ENCODE peak calls at places on chromosome 3, in seven cellular contexts. One of them, this sample, is unnamed.

GRCh38 chr3:197366301-197367044 is 68.1 kb upstream of the DLG1 start:
- DNase-seq in HepG2: no peak
- DNase-seq in K562: no peak
- DNase-seq in HCT116: no peak
- DNase-seq in SK-N-SH: peak
- DNase-seq in GM12878: no peak
- DNase-seq in H1: no peak
- DNase-seq in this sample: peak

GRCh38 chr3:175211481-175211880 is 352.3 kb downstream of the NAALADL2 start:
- DNase-seq in HepG2: no peak
- DNase-seq in K562: no peak
- DNase-seq in HCT116: no peak
- DNase-seq in SK-N-SH: no peak
- DNase-seq in GM12878: no peak
- DNase-seq in H1: no peak
- DNase-seq in this sample: no peak

GRCh38 chr3:86984271-86984670 is 6.7 kb downstream of the VGLL3 start:
- DNase-seq in HepG2: no peak
- DNase-seq in K562: no peak
- DNase-seq in HCT116: no peak
- DNase-seq in SK-N-SH: no peak
- DNase-seq in GM12878: no peak
- DNase-seq in H1: no peak
- DNase-seq in this sample: no peak

GRCh38 chr3:66000506-66000905 is 38.2 kb downstream of the MAGI1 start:
- DNase-seq in HepG2: peak
- DNase-seq in K562: no peak
- DNase-seq in HCT116: no peak
- DNase-seq in SK-N-SH: no peak
- DNase-seq in GM12878: no peak
- DNase-seq in H1: no peak
- DNase-seq in this sample: no peak

GRCh38 chr3:48194446-48195071 is 6.3 kb upstream of the CDC25A start:
- DNase-seq in HepG2: peak
- DNase-seq in K562: peak
- DNase-seq in HCT116: peak
- DNase-seq in SK-N-SH: peak
- DNase-seq in GM12878: peak
- DNase-seq in H1: peak
- DNase-seq in this sample: peak

GRCh38 chr3:67381667-67382272 is 272.6 kb downstream of the SUCLG2 start:
- DNase-seq in HepG2: peak
- DNase-seq in K562: no peak
- DNase-seq in HCT116: no peak
- DNase-seq in SK-N-SH: peak
- DNase-seq in GM12878: no peak
- DNase-seq in H1: no peak
- DNase-seq in this sample: no peak

GRCh38 chr3:150681037-150681436 is 22.7 kb downstream of the ERICH6 start:
- DNase-seq in HepG2: no peak
- DNase-seq in K562: no peak
- DNase-seq in HCT116: no peak
- DNase-seq in SK-N-SH: no peak
- DNase-seq in GM12878: peak
- DNase-seq in H1: no peak
- DNase-seq in this sample: no peak

GRCh38 chr3:169454823-169455222 is 208.7 kb downstream of the MECOM start:
- DNase-seq in HepG2: no peak
- DNase-seq in K562: no peak
- DNase-seq in HCT116: no peak
- DNase-seq in SK-N-SH: no peak
- DNase-seq in GM12878: no peak
- DNase-seq in H1: no peak
- DNase-seq in this sample: no peak

GRCh38 chr3:4601926-4602325 is 108.8 kb downstream of the ITPR1 start:
- DNase-seq in HepG2: no peak
- DNase-seq in K562: no peak
- DNase-seq in HCT116: no peak
- DNase-seq in SK-N-SH: no peak
- DNase-seq in GM12878: no peak
- DNase-seq in H1: no peak
- DNase-seq in this sample: no peak

DNA sequence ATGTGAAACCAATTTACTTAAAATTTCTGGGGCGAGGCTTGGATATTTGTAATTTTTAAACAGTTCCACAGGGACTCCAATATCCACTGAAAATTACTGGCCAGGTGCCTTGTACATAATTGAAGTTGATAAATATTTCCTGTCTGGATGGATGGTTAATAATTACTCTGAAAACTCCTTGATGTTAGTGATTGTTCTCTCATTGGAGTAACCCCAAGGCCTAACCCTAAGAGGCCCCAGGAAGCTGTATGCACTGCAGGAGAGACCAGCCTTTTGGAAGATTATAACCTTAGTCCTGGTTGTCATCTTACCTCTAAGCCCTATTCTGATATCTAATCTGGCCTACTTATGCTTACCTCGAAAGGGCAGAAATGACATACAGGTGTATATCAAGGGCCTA is 25.6 kb upstream of the EPHB1 start:
- DNase-seq in HepG2: no peak
- DNase-seq in K562: no peak
- DNase-seq in HCT116: no peak
- DNase-seq in SK-N-SH: no peak
- DNase-seq in GM12878: no peak
- DNase-seq in H1: no peak
- DNase-seq in this sample: no peak
- TF ChIP-seq JUND in HepG2: no peak
- TF ChIP-seq JUND in K562: no peak
- TF ChIP-seq JUND in HCT116: no peak
- TF ChIP-seq JUND in SK-N-SH: no peak
- TF ChIP-seq JUND in GM12878: no peak
- TF ChIP-seq JUND in H1: no peak
- TF ChIP-seq JUND in this sample: no peak

DNA sequence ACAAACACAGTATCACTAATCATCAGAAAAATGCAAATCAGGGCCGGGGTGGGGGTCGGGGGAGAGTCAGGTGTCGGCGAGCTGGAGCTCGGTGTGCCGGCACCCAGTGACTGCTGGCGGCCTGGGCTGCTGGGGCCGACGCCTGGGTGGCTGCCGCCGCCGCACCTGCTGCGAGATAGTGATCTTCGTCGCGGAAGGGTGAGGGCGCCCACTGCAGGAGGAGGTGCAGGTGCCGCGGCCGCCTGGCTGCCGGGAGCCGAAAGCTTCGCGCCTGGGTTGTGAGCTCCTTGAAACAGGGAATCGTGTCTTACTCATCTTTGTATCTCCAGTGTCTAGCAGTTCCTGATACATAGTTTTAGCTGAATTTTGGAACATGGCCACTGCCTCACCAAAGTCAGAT is 64.0 kb upstream of the CPOX start:
- DNase-seq in HepG2: no peak
- DNase-seq in K562: peak
- DNase-seq in HCT116: peak
- DNase-seq in SK-N-SH: peak
- DNase-seq in GM12878: no peak
- DNase-seq in H1: peak
- DNase-seq in this sample: no peak
- TF ChIP-seq JUND in HepG2: no peak
- TF ChIP-seq JUND in K562: no peak
- TF ChIP-seq JUND in HCT116: no peak
- TF ChIP-seq JUND in SK-N-SH: no peak
- TF ChIP-seq JUND in GM12878: no peak
- TF ChIP-seq JUND in H1: peak
- TF ChIP-seq JUND in this sample: no peak

GRCh38 chr3:52779411-52780297 is 2.3 kb downstream of the ITIH1 start:
- DNase-seq in HepG2: no peak
- DNase-seq in K562: no peak
- DNase-seq in HCT116: no peak
- DNase-seq in SK-N-SH: no peak
- DNase-seq in GM12878: peak
- DNase-seq in H1: no peak
- DNase-seq in this sample: no peak
- TF ChIP-seq JUND in HepG2: no peak
- TF ChIP-seq JUND in K562: no peak
- TF ChIP-seq JUND in HCT116: no peak
- TF ChIP-seq JUND in SK-N-SH: no peak
- TF ChIP-seq JUND in GM12878: no peak
- TF ChIP-seq JUND in H1: no peak
- TF ChIP-seq JUND in this sample: no peak

DNA sequence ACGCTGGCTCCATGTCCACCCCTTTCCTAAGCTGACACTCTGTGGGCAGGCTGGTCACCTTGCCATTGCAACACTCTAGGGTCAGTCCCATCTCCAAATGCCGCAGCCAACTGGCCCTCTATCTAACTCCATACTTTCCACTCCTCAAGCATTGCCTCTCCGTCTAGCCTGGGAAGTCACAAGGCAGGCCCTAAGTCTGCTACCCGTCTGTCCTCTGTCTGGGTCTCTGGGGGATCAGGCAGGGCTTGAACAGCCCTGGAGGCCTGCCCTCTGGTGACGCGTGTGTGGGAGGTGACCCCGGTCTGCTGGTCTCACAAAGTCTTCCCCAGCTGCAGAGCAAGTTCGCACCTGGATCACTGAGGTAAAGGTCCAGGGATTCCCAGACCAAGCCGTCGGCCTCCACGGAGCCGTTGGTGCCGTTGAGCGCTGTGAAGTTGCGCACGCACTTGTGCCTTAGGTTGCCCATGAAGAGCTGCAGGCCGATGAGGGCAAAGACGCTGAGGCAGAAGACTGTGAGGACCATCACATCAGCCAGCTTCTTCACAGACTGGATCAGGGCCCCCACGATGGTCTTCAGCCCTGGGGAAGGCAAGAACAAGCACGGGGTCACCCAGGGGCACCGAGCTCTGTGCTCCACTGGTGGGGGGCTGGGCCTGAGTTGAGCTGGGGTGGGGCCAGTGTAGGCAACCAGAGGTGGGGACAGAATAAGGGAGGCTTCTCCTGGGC is 39.9 kb downstream of the SCN5A start:
- DNase-seq in HepG2: no peak
- DNase-seq in K562: no peak
- DNase-seq in HCT116: no peak
- DNase-seq in SK-N-SH: no peak
- DNase-seq in GM12878: no peak
- DNase-seq in H1: no peak
- DNase-seq in this sample: no peak
- TF ChIP-seq JUND in HepG2: no peak
- TF ChIP-seq JUND in K562: no peak
- TF ChIP-seq JUND in HCT116: no peak
- TF ChIP-seq JUND in SK-N-SH: no peak
- TF ChIP-seq JUND in GM12878: no peak
- TF ChIP-seq JUND in H1: no peak
- TF ChIP-seq JUND in this sample: no peak

GRCh38 chr3:60056394-60056793 is 1006.6 kb upstream of the CFAP20DC start:
- DNase-seq in HepG2: no peak
- DNase-seq in K562: no peak
- DNase-seq in HCT116: no peak
- DNase-seq in SK-N-SH: peak
- DNase-seq in GM12878: no peak
- DNase-seq in H1: no peak
- DNase-seq in this sample: no peak

GRCh38 chr3:60053518-60054265 is 1003.9 kb upstream of the CFAP20DC start:
- DNase-seq in HepG2: no peak
- DNase-seq in K562: peak
- DNase-seq in HCT116: no peak
- DNase-seq in SK-N-SH: no peak
- DNase-seq in GM12878: no peak
- DNase-seq in H1: no peak
- DNase-seq in this sample: no peak

GRCh38 chr3:60055765-60056164 is 1005.9 kb upstream of the CFAP20DC start:
- DNase-seq in HepG2: no peak
- DNase-seq in K562: no peak
- DNase-seq in HCT116: no peak
- DNase-seq in SK-N-SH: no peak
- DNase-seq in GM12878: no peak
- DNase-seq in H1: no peak
- DNase-seq in this sample: peak
- TF ChIP-seq JUND in HepG2: no peak
- TF ChIP-seq JUND in K562: no peak
- TF ChIP-seq JUND in HCT116: no peak
- TF ChIP-seq JUND in SK-N-SH: no peak
- TF ChIP-seq JUND in GM12878: no peak
- TF ChIP-seq JUND in H1: no peak
- TF ChIP-seq JUND in this sample: no peak

GRCh38 chr3:21392521-21392920 is 358.5 kb downstream of the ZNF385D start:
- DNase-seq in HepG2: no peak
- DNase-seq in K562: no peak
- DNase-seq in HCT116: no peak
- DNase-seq in SK-N-SH: no peak
- DNase-seq in GM12878: no peak
- DNase-seq in H1: no peak
- DNase-seq in this sample: no peak
- TF ChIP-seq JUND in HepG2: no peak
- TF ChIP-seq JUND in K562: no peak
- TF ChIP-seq JUND in HCT116: no peak
- TF ChIP-seq JUND in SK-N-SH: no peak
- TF ChIP-seq JUND in GM12878: no peak
- TF ChIP-seq JUND in H1: no peak
- TF ChIP-seq JUND in this sample: no peak

DNA sequence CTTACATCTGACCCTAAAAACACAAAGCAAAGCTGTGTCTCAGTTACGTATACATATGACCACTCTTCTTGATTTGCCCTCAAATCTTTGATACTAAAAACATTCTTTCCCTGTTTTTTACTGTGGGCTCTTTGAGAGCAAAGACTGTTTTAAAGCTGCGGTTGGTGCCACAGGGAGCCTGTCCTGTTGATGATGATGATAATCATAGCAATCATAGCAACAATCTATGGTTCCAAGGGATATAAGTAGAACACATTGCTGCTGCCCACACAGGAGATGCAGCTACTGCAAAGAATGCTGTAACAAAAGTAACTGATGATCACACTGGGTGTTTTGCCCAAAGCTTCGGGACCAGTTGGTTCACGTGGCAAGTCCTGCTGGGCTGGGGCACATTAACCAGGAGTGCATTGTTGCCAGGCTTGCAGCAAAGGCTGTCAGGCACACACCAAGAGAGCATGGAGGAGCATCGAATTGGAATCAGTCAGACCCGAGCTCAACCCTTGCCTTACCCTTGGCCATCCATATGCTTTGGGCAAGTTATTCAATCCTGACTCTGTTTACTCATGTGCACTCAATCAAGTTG is 131.4 kb upstream of the EIF1B start:
- DNase-seq in HepG2: no peak
- DNase-seq in K562: no peak
- DNase-seq in HCT116: no peak
- DNase-seq in SK-N-SH: no peak
- DNase-seq in GM12878: no peak
- DNase-seq in H1: no peak
- DNase-seq in this sample: no peak
- TF ChIP-seq JUND in HepG2: no peak
- TF ChIP-seq JUND in K562: no peak
- TF ChIP-seq JUND in HCT116: no peak
- TF ChIP-seq JUND in SK-N-SH: no peak
- TF ChIP-seq JUND in GM12878: no peak
- TF ChIP-seq JUND in H1: no peak
- TF ChIP-seq JUND in this sample: no peak

This sample was measured in T47D.